ENCODE peak calls at places on chromosome X, in seven cellular contexts. One of them, this sample, is unnamed.

GRCh38 chrX:71637253-71637618 is 18.9 kb upstream of the CXCR3 start:
- DNase-seq in stimulated activated CD8-positive, alpha-beta memory T cell treated with anti-CD3 and anti-CD28 coated beads, Interleukin-4, amount 100 ng/mL, for 24 hours: no peak
- DNase-seq in nephron progenitor cell: no peak
- DNase-seq in neuronal stem cell: no peak
- DNase-seq in Caki2: no peak
- DNase-seq in HEK293T: no peak
- DNase-seq in GM12865: no peak
- DNase-seq in this sample: peak

GRCh38 chrX:7689791-7690412 is 153.1 kb upstream of the VCX start:
- DNase-seq in Caki2: no peak
- DNase-seq in stimulated activated CD8-positive, alpha-beta memory T cell treated with anti-CD3 and anti-CD28 coated beads, Interleukin-4, amount 100 ng/mL, for 24 hours: no peak
- DNase-seq in HEK293T: no peak
- DNase-seq in nephron progenitor cell: no peak
- DNase-seq in GM12865: no peak
- DNase-seq in neuronal stem cell: no peak
- DNase-seq in this sample: peak

GRCh38 chrX:39869846-39870601 is 227.7 kb downstream of the BCOR start:
- DNase-seq in nephron progenitor cell: no peak
- DNase-seq in Caki2: no peak
- DNase-seq in HEK293T: no peak
- DNase-seq in neuronal stem cell: no peak
- DNase-seq in stimulated activated CD8-positive, alpha-beta memory T cell treated with anti-CD3 and anti-CD28 coated beads, Interleukin-4, amount 100 ng/mL, for 24 hours: peak
- DNase-seq in GM12865: peak
- DNase-seq in this sample: peak

GRCh38 chrX:40476958-40477357 is 103.8 kb upstream of the ATP6AP2 start:
- DNase-seq in nephron progenitor cell: no peak
- DNase-seq in HEK293T: no peak
- DNase-seq in Caki2: no peak
- DNase-seq in GM12865: no peak
- DNase-seq in neuronal stem cell: no peak
- DNase-seq in stimulated activated CD8-positive, alpha-beta memory T cell treated with anti-CD3 and anti-CD28 coated beads, Interleukin-4, amount 100 ng/mL, for 24 hours: no peak
- DNase-seq in this sample: no peak

GRCh38 chrX:7996414-7996813 is 69.2 kb upstream of the PNPLA4 start:
- DNase-seq in neuronal stem cell: peak
- DNase-seq in HEK293T: peak
- DNase-seq in GM12865: peak
- DNase-seq in stimulated activated CD8-positive, alpha-beta memory T cell treated with anti-CD3 and anti-CD28 coated beads, Interleukin-4, amount 100 ng/mL, for 24 hours: no peak
- DNase-seq in Caki2: peak
- DNase-seq in nephron progenitor cell: peak
- DNase-seq in this sample: peak

GRCh38 chrX:39175418-39176057 is 374.3 kb downstream of the MID1IP1 start:
- DNase-seq in GM12865: no peak
- DNase-seq in nephron progenitor cell: no peak
- DNase-seq in neuronal stem cell: no peak
- DNase-seq in HEK293T: no peak
- DNase-seq in stimulated activated CD8-positive, alpha-beta memory T cell treated with anti-CD3 and anti-CD28 coated beads, Interleukin-4, amount 100 ng/mL, for 24 hours: no peak
- DNase-seq in Caki2: no peak
- DNase-seq in this sample: no peak

GRCh38 chrX:46029777-46030176 is 515.4 kb downstream of the ZNF674 start:
- DNase-seq in Caki2: no peak
- DNase-seq in stimulated activated CD8-positive, alpha-beta memory T cell treated with anti-CD3 and anti-CD28 coated beads, Interleukin-4, amount 100 ng/mL, for 24 hours: no peak
- DNase-seq in HEK293T: no peak
- DNase-seq in nephron progenitor cell: no peak
- DNase-seq in GM12865: no peak
- DNase-seq in neuronal stem cell: no peak
- DNase-seq in this sample: peak

GRCh38 chrX:130669233-130669632 is 233.8 kb downstream of the ENOX2 start:
- DNase-seq in nephron progenitor cell: no peak
- DNase-seq in GM12865: no peak
- DNase-seq in stimulated activated CD8-positive, alpha-beta memory T cell treated with anti-CD3 and anti-CD28 coated beads, Interleukin-4, amount 100 ng/mL, for 24 hours: no peak
- DNase-seq in neuronal stem cell: no peak
- DNase-seq in Caki2: no peak
- DNase-seq in HEK293T: no peak
- DNase-seq in this sample: no peak

GRCh38 chrX:150569155-150569477 is 695 bp downstream of the MTM1 start:
- DNase-seq in HEK293T: no peak
- DNase-seq in neuronal stem cell: no peak
- DNase-seq in Caki2: no peak
- DNase-seq in GM12865: peak
- DNase-seq in stimulated activated CD8-positive, alpha-beta memory T cell treated with anti-CD3 and anti-CD28 coated beads, Interleukin-4, amount 100 ng/mL, for 24 hours: peak
- DNase-seq in nephron progenitor cell: no peak
- DNase-seq in this sample: no peak

This sample was measured in bronchial epithelial cell.